ENCODE peak calls at places on chromosomes 16 and 17, in five cellular contexts. One of them, this sample, is unnamed.

GRCh38 chr16:84641643-84642358 is 6.5 kb upstream of the KLHL36 start:
- DNase-seq in GM23338: no peak
- DNase-seq in HL-60: no peak
- DNase-seq in GM12878: no peak
- DNase-seq in HepG2: no peak
- DNase-seq in this sample: no peak

GRCh38 chr16:74186589-74186988 is 110.0 kb upstream of the PSMD7 start:
- DNase-seq in GM23338: no peak
- DNase-seq in HL-60: no peak
- DNase-seq in GM12878: no peak
- DNase-seq in HepG2: no peak
- DNase-seq in this sample: no peak

GRCh38 chr16:80931985-80932720 is 74.5 kb downstream of the CMC2 start:
- DNase-seq in GM23338: peak; percentile 74
- DNase-seq in HL-60: no peak
- DNase-seq in GM12878: no peak
- DNase-seq in HepG2: peak; percentile 23
- DNase-seq in this sample: no peak

GRCh38 chr16:75320435-75320834 is 69.0 kb upstream of the BCAR1 start:
- DNase-seq in GM23338: no peak
- DNase-seq in HL-60: no peak
- DNase-seq in GM12878: no peak
- DNase-seq in HepG2: peak; percentile 41
- DNase-seq in this sample: no peak

GRCh38 chr17:17498606-17499301 is 2.6 kb upstream of the RASD1 start:
- DNase-seq in GM23338: no peak
- DNase-seq in HL-60: no peak
- DNase-seq in GM12878: no peak
- DNase-seq in HepG2: no peak
- DNase-seq in this sample: no peak

GRCh38 chr17:15123593-15124590 is 141.2 kb downstream of the PMP22 start:
- DNase-seq in GM23338: no peak
- DNase-seq in HL-60: no peak
- DNase-seq in GM12878: no peak
- DNase-seq in HepG2: no peak
- DNase-seq in this sample: no peak

GRCh38 chr16:24681793-24682192 is 47.7 kb upstream of the TNRC6A start:
- DNase-seq in GM23338: no peak
- DNase-seq in HL-60: no peak
- DNase-seq in GM12878: no peak
- DNase-seq in HepG2: peak; percentile 59
- DNase-seq in this sample: no peak

GRCh38 chr17:64504769-64505319 is 1.2 kb downstream of the DDX5 start:
- DNase-seq in GM23338: no peak
- DNase-seq in HL-60: peak; percentile 34
- DNase-seq in GM12878: no peak
- DNase-seq in HepG2: peak; percentile 42
- DNase-seq in this sample: no peak

GRCh38 chr17:2189231-2189630 is 114.4 kb downstream of the SMG6 start:
- DNase-seq in GM23338: no peak
- DNase-seq in HL-60: no peak
- DNase-seq in GM12878: no peak
- DNase-seq in HepG2: no peak
- DNase-seq in this sample: no peak

GRCh38 chr17:81135503-81136283 is 29.6 kb upstream of the PVALEF start:
- DNase-seq in GM23338: no peak
- DNase-seq in HL-60: no peak
- DNase-seq in GM12878: no peak
- DNase-seq in HepG2: no peak
- DNase-seq in this sample: no peak

GRCh38 chr16:87926246-87927194 is 9.8 kb downstream of the CA5A start:
- DNase-seq in GM23338: no peak
- DNase-seq in HL-60: no peak
- DNase-seq in GM12878: no peak
- DNase-seq in HepG2: no peak
- DNase-seq in this sample: no peak

GRCh38 chr17:31231852-31232251 is 65.2 kb downstream of the OMG start:
- DNase-seq in GM23338: no peak
- DNase-seq in HL-60: no peak
- DNase-seq in GM12878: no peak
- DNase-seq in HepG2: no peak
- DNase-seq in this sample: no peak

DNA sequence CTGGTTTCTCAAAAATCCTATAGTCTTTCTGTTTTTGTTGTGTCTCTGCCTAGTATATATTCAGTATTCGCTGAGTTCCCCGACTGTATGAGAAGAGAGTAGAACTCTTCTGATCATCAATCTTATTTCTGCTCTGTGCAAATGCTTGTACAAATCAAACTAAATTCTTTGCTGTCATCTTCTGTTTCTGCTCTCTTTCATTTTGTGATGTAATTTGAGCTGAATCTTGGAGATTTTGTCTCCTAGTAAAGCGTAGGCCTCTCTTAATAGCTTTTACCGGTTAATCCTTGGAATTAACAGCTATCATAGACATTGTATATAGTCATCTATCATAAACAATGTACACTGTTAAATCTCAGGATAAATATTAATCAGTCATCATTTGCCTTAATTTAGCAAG is 61.9 kb downstream of the OMG start:
- DNase-seq in GM23338: no peak
- DNase-seq in HL-60: no peak
- DNase-seq in GM12878: no peak
- DNase-seq in HepG2: no peak
- DNase-seq in this sample: no peak
- TF ChIP-seq REST in GM23338: no peak
- TF ChIP-seq REST in HL-60: no peak
- TF ChIP-seq REST in GM12878: no peak
- TF ChIP-seq REST in HepG2: no peak
- TF ChIP-seq REST in this sample: no peak

GRCh38 chr17:62819511-62820221 is 11.6 kb upstream of the MARCHF10 start:
- DNase-seq in GM23338: peak; percentile 64
- DNase-seq in HL-60: no peak
- DNase-seq in GM12878: no peak
- DNase-seq in HepG2: peak; percentile 78
- DNase-seq in this sample: peak; percentile 87
- TF ChIP-seq REST in GM23338: no peak
- TF ChIP-seq REST in HL-60: no peak
- TF ChIP-seq REST in GM12878: no peak
- TF ChIP-seq REST in HepG2: no peak
- TF ChIP-seq REST in this sample: no peak

DNA sequence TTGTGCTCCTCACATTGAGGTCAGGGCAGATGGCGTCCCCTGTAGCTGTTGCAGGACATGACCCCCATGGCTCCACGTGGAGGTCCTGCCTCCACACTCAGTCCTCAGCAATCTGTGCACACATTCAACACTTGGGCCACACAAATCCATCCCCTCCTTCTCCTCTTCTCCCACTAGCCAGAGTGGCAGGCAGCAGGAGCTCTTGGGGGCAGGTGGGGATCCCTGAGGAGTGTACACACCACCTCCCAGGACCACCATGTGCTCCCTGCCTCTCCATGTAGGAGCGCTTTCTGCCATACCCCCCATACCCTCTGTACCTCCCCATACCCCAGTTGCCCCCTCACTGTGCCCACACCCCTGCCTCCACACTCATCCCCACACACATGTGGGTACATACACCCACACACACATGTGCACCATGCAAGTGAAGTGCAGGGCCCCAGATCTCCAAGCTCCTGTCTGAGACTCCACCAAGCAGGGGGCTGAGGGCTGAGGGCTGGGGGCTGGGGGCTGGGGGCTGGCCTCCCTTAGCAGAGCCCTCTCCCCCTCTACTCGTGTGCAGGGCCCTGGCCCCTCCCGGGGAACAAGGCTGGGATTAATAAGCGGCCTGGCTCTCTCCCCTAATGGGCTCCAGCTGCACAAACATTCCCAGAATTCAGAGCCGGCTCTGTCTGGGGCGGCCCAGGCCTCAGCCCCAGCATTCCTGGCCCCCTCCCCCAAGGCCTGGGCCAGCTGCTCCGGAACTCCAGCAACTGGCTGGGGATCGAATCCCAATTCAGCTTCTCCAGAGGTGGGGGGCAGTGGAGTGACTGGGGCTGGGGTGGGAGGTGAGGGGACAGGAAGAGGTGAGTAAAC is 48.2 kb upstream of the MEIOC start:
- DNase-seq in GM23338: peak; percentile 80
- DNase-seq in HL-60: no peak
- DNase-seq in GM12878: no peak
- DNase-seq in HepG2: peak; percentile 20
- DNase-seq in this sample: no peak
- TF ChIP-seq REST in GM23338: no peak
- TF ChIP-seq REST in HL-60: no peak
- TF ChIP-seq REST in GM12878: no peak
- TF ChIP-seq REST in HepG2: no peak
- TF ChIP-seq REST in this sample: no peak

DNA sequence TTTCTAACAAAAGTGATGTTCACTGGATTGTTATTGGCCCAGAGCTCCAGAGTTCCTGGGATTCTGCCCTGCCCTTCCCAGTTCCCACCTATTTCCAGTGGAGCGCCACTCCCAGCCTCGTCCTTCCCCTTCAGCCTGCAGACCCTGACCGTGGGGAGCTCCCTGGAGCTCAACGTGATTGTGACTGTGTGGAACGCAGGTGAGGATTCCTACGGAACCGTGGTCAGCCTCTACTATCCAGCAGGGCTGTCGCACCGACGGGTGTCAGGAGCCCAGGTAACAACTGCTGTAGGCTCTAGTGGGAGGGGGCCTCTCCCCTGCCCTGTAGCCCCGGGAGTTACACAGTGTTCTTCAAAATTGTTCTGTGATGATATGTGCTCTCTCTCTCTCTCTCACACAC is 11.8 kb downstream of the COX6A2 start:
- DNase-seq in GM23338: no peak
- DNase-seq in HL-60: no peak
- DNase-seq in GM12878: no peak
- DNase-seq in HepG2: no peak
- DNase-seq in this sample: no peak
- TF ChIP-seq REST in GM23338: no peak
- TF ChIP-seq REST in HL-60: no peak
- TF ChIP-seq REST in GM12878: no peak
- TF ChIP-seq REST in HepG2: no peak
- TF ChIP-seq REST in this sample: no peak

GRCh38 chr16:29757950-29758466 is 12.2 kb upstream of the C16orf54 start:
- DNase-seq in GM23338: no peak
- DNase-seq in HL-60: no peak
- DNase-seq in GM12878: no peak
- DNase-seq in HepG2: peak; percentile 82
- DNase-seq in this sample: no peak
- TF ChIP-seq REST in GM23338: no peak
- TF ChIP-seq REST in HL-60: no peak
- TF ChIP-seq REST in GM12878: no peak
- TF ChIP-seq REST in HepG2: no peak
- TF ChIP-seq REST in this sample: no peak

GRCh38 chr17:27612160-27612767 is 18.7 kb upstream of the LGALS9 start:
- DNase-seq in GM23338: no peak
- DNase-seq in HL-60: no peak
- DNase-seq in GM12878: no peak
- DNase-seq in HepG2: no peak
- DNase-seq in this sample: no peak

GRCh38 chr17:27610304-27610676 is 20.7 kb upstream of the LGALS9 start:
- DNase-seq in GM23338: no peak
- DNase-seq in HL-60: no peak
- DNase-seq in GM12878: no peak
- DNase-seq in HepG2: no peak
- DNase-seq in this sample: no peak

GRCh38 chr17:27607692-27608091 is 23.3 kb upstream of the LGALS9 start:
- DNase-seq in GM23338: no peak
- DNase-seq in HL-60: no peak
- DNase-seq in GM12878: no peak
- DNase-seq in HepG2: no peak
- DNase-seq in this sample: no peak

GRCh38 chr17:27608330-27609230 is 22.4 kb upstream of the LGALS9 start:
- DNase-seq in GM23338: no peak
- DNase-seq in HL-60: no peak
- DNase-seq in GM12878: no peak
- DNase-seq in HepG2: peak; percentile 13
- DNase-seq in this sample: no peak

GRCh38 chr17:27609606-27610303 is 21.2 kb upstream of the LGALS9 start:
- DNase-seq in GM23338: peak; percentile 63
- DNase-seq in HL-60: no peak
- DNase-seq in GM12878: no peak
- DNase-seq in HepG2: peak; percentile 45
- DNase-seq in this sample: no peak
- TF ChIP-seq REST in GM23338: no peak
- TF ChIP-seq REST in HL-60: no peak
- TF ChIP-seq REST in GM12878: no peak
- TF ChIP-seq REST in HepG2: no peak
- TF ChIP-seq REST in this sample: no peak

DNA sequence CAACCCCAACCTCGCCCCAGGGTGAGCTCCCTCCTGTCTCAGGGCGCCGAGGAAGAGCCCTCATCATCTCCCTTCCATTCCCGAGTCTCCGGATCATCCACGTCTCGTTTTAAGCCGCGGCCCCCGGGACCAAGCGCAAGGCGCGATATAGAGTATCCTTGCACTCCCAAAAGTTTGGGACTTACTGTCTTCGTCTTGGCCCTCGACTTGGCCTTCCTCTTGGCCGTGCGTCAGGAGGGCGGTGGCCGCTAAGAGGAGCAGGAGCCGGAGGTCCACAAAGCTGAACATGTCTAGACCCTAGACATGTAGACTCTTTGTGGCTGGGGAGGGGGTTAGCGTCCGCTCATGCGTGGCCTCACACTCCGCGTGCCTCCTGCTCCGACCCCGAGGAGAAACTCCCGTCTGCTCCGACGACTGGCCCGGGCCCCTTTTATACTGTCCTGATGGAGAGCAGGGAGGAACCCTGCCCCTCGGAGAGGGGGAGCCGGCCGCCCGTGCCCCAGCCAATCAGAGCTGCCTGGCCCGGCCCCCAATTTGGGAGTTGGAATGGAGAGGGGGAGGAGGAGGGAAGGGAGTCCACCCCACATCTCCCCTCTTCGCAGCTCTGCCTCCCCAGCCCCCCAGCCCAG is at the start of gene COL1A1:
- DNase-seq in GM23338: peak; percentile 59
- DNase-seq in HL-60: no peak
- DNase-seq in GM12878: no peak
- DNase-seq in HepG2: no peak
- DNase-seq in this sample: no peak
- TF ChIP-seq REST in GM23338: no peak
- TF ChIP-seq REST in HL-60: no peak
- TF ChIP-seq REST in GM12878: no peak
- TF ChIP-seq REST in HepG2: no peak
- TF ChIP-seq REST in this sample: no peak

GRCh38 chr16:15034266-15035162 is 21.4 kb downstream of the NTAN1 start:
- DNase-seq in GM23338: no peak
- DNase-seq in HL-60: no peak
- DNase-seq in GM12878: no peak
- DNase-seq in HepG2: no peak
- DNase-seq in this sample: no peak
- TF ChIP-seq REST in GM23338: no peak
- TF ChIP-seq REST in HL-60: no peak
- TF ChIP-seq REST in GM12878: no peak
- TF ChIP-seq REST in HepG2: no peak
- TF ChIP-seq REST in this sample: no peak

This sample was measured in Panc1.